ENCODE peak calls at places on chromosomes 6 and 20, in eight cellular contexts. H, I, E, W, J, X, P and U are unnamed samples.

GRCh38 chr6:22892452-22892851 is 323.1 kb downstream of the HDGFL1 start:
- DNase-seq in H (peak), I (no peak), E (no peak), W (no peak), J (no peak), X (peak), P (peak), U (peak)

GRCh38 chr6:133431031-133431430 is 189.9 kb downstream of the EYA4 start:
- DNase-seq in H (no peak), I (no peak), E (no peak), W (no peak), J (no peak), X (no peak), P (no peak), U (no peak)

GRCh38 chr6:12911387-12911960 is 194.9 kb downstream of the PHACTR1 start:
- DNase-seq in H (no peak), I (no peak), E (no peak), W (peak), J (no peak), X (peak), P (no peak), U (peak)

GRCh38 chr6:110813813-110814487 is 1.3 kb downstream of the CDK19 start:
- DNase-seq in H (no peak), I (no peak), E (no peak), W (no peak), J (no peak), X (no peak), P (no peak), U (no peak)

GRCh38 chr20:5844063-5844681 is 94.0 kb downstream of the SHLD1 start:
- DNase-seq in H (no peak), I (peak), E (no peak), W (no peak), J (peak), X (peak), P (peak), U (peak)

GRCh38 chr6:113697642-113698410 is 159.3 kb upstream of the MARCKS start:
- DNase-seq in H (peak), I (no peak), E (no peak), W (no peak), J (no peak), X (peak), P (peak), U (no peak)

GRCh38 chr20:1569417-1569861 is 11.9 kb upstream of the SIRPD start:
- DNase-seq in H (no peak), I (no peak), E (no peak), W (no peak), J (no peak), X (peak), P (peak), U (peak)

GRCh38 chr20:58512808-58513552 is 2.2 kb downstream of the APCDD1L start:
- DNase-seq in H (no peak), I (no peak), E (no peak), W (no peak), J (no peak), X (peak), P (no peak), U (no peak)

GRCh38 chr6:104943781-104944180 is 13.1 kb upstream of the LIN28B start:
- DNase-seq in H (no peak), I (peak), E (no peak), W (no peak), J (no peak), X (no peak), P (no peak), U (no peak)

GRCh38 chr20:40997116-40997515 is 31.5 kb upstream of the TOP1 start:
- DNase-seq in H (no peak), I (no peak), E (no peak), W (no peak), J (no peak), X (no peak), P (no peak), U (no peak)

GRCh38 chr6:106586815-106587214 is 42.5 kb downstream of the RTN4IP1 start:
- DNase-seq in H (no peak), I (no peak), E (no peak), W (no peak), J (no peak), X (no peak), P (no peak), U (no peak)

GRCh38 chr6:157528931-157529653 is 148.1 kb downstream of the ZDHHC14 start:
- DNase-seq in H (no peak), I (no peak), E (no peak), W (no peak), J (no peak), X (peak), P (peak), U (no peak)

GRCh38 chr6:116200619-116201249 is 53.1 kb downstream of the TSPYL4 start:
- DNase-seq in H (peak), I (no peak), E (no peak), W (no peak), J (no peak), X (peak), P (no peak), U (no peak)

GRCh38 chr6:168192195-168192900 is 113.3 kb upstream of the FRMD1 start:
- DNase-seq in H (no peak), I (no peak), E (no peak), W (no peak), J (no peak), X (no peak), P (no peak), U (no peak)

GRCh38 chr6:45812937-45813336 is 202.7 kb downstream of the CLIC5 start:
- DNase-seq in H (no peak), I (no peak), E (no peak), W (no peak), J (no peak), X (peak), P (no peak), U (no peak)